ENCODE peak calls at places on chromosomes 7 and 10, in five cellular contexts. A is HTR-8/SVneo; R is activated gamma-delta T cell treated with anti-CD3 and anti-CD28 coated beads, Interleukin-2, amount 50 U/mL, for 16 hours; N is nephron progenitor cell; D is GM13977. K is an unnamed sample.

GRCh38 chr7:50450691-50451051 is 521 bp upstream of the FIGNL1 start:
- DNase-seq in R (no peak), N (no peak), A (no peak), D (no peak), K (peak)

GRCh38 chr7:133411402-133411801 is 158.5 kb downstream of the EXOC4 start:
- DNase-seq in R (no peak), N (no peak), D (no peak), A (no peak), K (no peak)

GRCh38 chr7:23468721-23469149 is 1.6 kb downstream of the IGF2BP3 start:
- DNase-seq in R (no peak), D (no peak), N (peak), A (no peak), K (no peak)

GRCh38 chr7:12754179-12754578 is 66.7 kb downstream of the ARL4A start:
- DNase-seq in R (no peak), A (no peak), N (no peak), D (no peak), K (no peak)

GRCh38 chr10:108323274-108323798 is 1158.8 kb upstream of the SORCS1 start:
- DNase-seq in N (no peak), A (no peak), D (no peak), R (no peak), K (no peak)

GRCh38 chr10:178723-179122 is 43.5 kb downstream of the ZMYND11 start:
- DNase-seq in N (no peak), D (no peak), R (no peak), A (no peak), K (no peak)

GRCh38 chr10:46528675-46529615 is 27.5 kb downstream of the GPRIN2 start:
- DNase-seq in N (no peak), R (no peak), D (no peak), A (no peak), K (peak)

GRCh38 chr7:47648301-47648900 is 66.5 kb upstream of the TNS3 start:
- DNase-seq in A (peak), N (no peak), D (no peak), R (no peak), K (no peak)

GRCh38 chr10:71708301-71708703 is 11.3 kb downstream of the C10orf105 start:
- DNase-seq in R (peak), N (peak), A (peak), D (peak), K (peak)

GRCh38 chr7:131536361-131536849 is 20.0 kb downstream of the PODXL start:
- DNase-seq in N (no peak), D (no peak), R (no peak), A (no peak), K (peak)

GRCh38 chr7:84412161-84412969 is 217.8 kb upstream of the SEMA3A start:
- DNase-seq in A (peak), N (no peak), D (no peak), R (no peak), K (no peak)

GRCh38 chr7:24972166-24972477 is 7.9 kb downstream of the OSBPL3 start:
- DNase-seq in D (no peak), A (no peak), R (no peak), N (no peak), K (no peak)

GRCh38 chr7:64098-64521 is 128.3 kb upstream of the FAM20C start:
- DNase-seq in N (peak), R (no peak), D (no peak), A (peak), K (no peak)

GRCh38 chr10:132482090-132482489 is 55.5 kb upstream of the INPP5A start:
- DNase-seq in N (no peak), D (no peak), A (no peak), R (no peak), K (no peak)

GRCh38 chr7:13850185-13850752 is 139.2 kb downstream of the ETV1 start:
- DNase-seq in N (no peak), A (peak), D (peak), R (peak), K (no peak)

GRCh38 chr10:69641261-69641980 is 11.4 kb downstream of the FAM241B start:
- DNase-seq in A (peak), N (no peak), D (no peak), R (no peak), K (no peak)

GRCh38 chr10:44963772-44964633 is 4.4 kb downstream of the RASSF4 start:
- DNase-seq in D (peak), N (peak), R (no peak), A (no peak), K (peak)

GRCh38 chr10:5585517-5586222 is 60.9 kb downstream of the CALML3 start:
- DNase-seq in N (no peak), D (no peak), R (no peak), A (no peak), K (no peak)

GRCh38 chr7:7512861-7513597 is 22.6 kb downstream of the COL28A1 start:
- DNase-seq in R (no peak), N (no peak), D (no peak), A (no peak), K (no peak)

GRCh38 chr7:1531979-1532455 is 1.5 kb downstream of the MAFK start:
- DNase-seq in A (no peak), N (no peak), D (no peak), R (no peak), K (no peak)